ENCODE peak calls at places on chromosome 15, in seven cellular contexts. P is AG10803, N is LNCaP clone FGC, O is GM10248, B is osteoblast, Y is neural progenitor cell, R is mesothelial cell of epicardium. C is an unnamed sample.

GRCh38 chr15:45150481-45150880 is 20.7 kb downstream of the DUOX1 start:
- DNase-seq in P (no peak), N (no peak), O (no peak), B (peak; percentile 83), Y (no peak), R (no peak), C (no peak)

GRCh38 chr15:51093865-51094605 is 671 bp downstream of the TNFAIP8L3 start:
- DNase-seq in P (peak; percentile 32), N (no peak), O (peak; percentile 57), B (peak; percentile 95), Y (peak; percentile 50), R (no peak), C (peak; percentile 36)

GRCh38 chr15:33430564-33430963 is 119.8 kb downstream of the RYR3 start:
- DNase-seq in P (no peak), N (no peak), O (no peak), B (no peak), Y (no peak), R (no peak), C (no peak)

GRCh38 chr15:57758556-57758955 is 52.0 kb downstream of the POLR2M start:
- DNase-seq in P (peak; percentile 63), N (no peak), O (no peak), B (no peak), Y (no peak), R (no peak), C (no peak)

GRCh38 chr15:53837263-53837662 is 77.8 kb upstream of the WDR72 start:
- DNase-seq in P (no peak), N (peak; percentile 86), O (no peak), B (no peak), Y (no peak), R (peak; percentile 42), C (no peak)

GRCh38 chr15:67114846-67115521 is 49.6 kb downstream of the SMAD3 start:
- DNase-seq in P (peak; percentile 67), N (no peak), O (no peak), B (no peak), Y (no peak), R (no peak), C (no peak)

GRCh38 chr15:70799667-70800450 is 36.5 kb upstream of the UACA start:
- DNase-seq in P (peak; percentile 98), N (no peak), O (no peak), B (peak; percentile 90), Y (no peak), R (no peak), C (peak; percentile 25)

GRCh38 chr15:49742381-49742780 is 121.5 kb downstream of the DTWD1 start:
- DNase-seq in P (no peak), N (no peak), O (no peak), B (no peak), Y (no peak), R (no peak), C (no peak)

GRCh38 chr15:31353931-31354330 is 27.3 kb downstream of the KLF13 start:
- DNase-seq in P (peak; percentile 53), N (peak; percentile 50), O (no peak), B (peak; percentile 86), Y (no peak), R (no peak), C (no peak)

GRCh38 chr15:79673416-79674123 is 223.2 kb downstream of the MTHFS start:
- DNase-seq in P (peak; percentile 68), N (no peak), O (peak; percentile 64), B (peak; percentile 76), Y (peak; percentile 40), R (no peak), C (peak; percentile 51)

GRCh38 chr15:100968043-100968966 is 49.1 kb downstream of the LRRK1 start:
- DNase-seq in P (peak; percentile 66), N (peak; percentile 6), O (no peak), B (no peak), Y (no peak), R (no peak), C (no peak)

GRCh38 chr15:55628369-55628730 is 40.2 kb upstream of the PYGO1 start:
- DNase-seq in P (peak; percentile 17), N (no peak), O (no peak), B (no peak), Y (no peak), R (no peak), C (no peak)

GRCh38 chr15:42392309-42393024 is 33.2 kb downstream of the CAPN3 start:
- DNase-seq in P (no peak), N (no peak), O (no peak), B (no peak), Y (no peak), R (no peak), C (no peak)

GRCh38 chr15:39172380-39173281 is 408.2 kb upstream of the THBS1 start:
- DNase-seq in P (peak; percentile 76), N (no peak), O (no peak), B (peak; percentile 58), Y (peak; percentile 12), R (no peak), C (no peak)
- TF ChIP-seq CTCF in P (no peak), N (no peak), O (no peak), B (no peak), Y (no peak), R (no peak), C (no peak)

GRCh38 chr15:36942248-36942827 is 158.0 kb downstream of the MEIS2 start:
- DNase-seq in P (no peak), N (no peak), O (no peak), B (no peak), Y (no peak), R (no peak), C (no peak)
- TF ChIP-seq CTCF in P (no peak), N (no peak), O (no peak), B (no peak), Y (peak; percentile 18), R (no peak), C (no peak)

GRCh38 chr15:40038654-40039543 is at the start of gene SRP14:
- DNase-seq in P (peak; percentile 91), N (peak; percentile 78), O (peak; percentile 94), B (peak; percentile 96), Y (peak; percentile 97), R (peak; percentile 90), C (peak; percentile 95)
- TF ChIP-seq CTCF in P (no peak), N (no peak), O (no peak), B (no peak), Y (peak; percentile 18), R (peak; percentile 44), C (no peak)

GRCh38 chr15:92954578-92954977 is 54.5 kb downstream of the CHD2 start:
- DNase-seq in P (no peak), N (no peak), O (no peak), B (no peak), Y (peak; percentile 30), R (no peak), C (no peak)
- TF ChIP-seq CTCF in P (peak; percentile 22), N (peak; percentile 25), O (peak; percentile 4), B (peak; percentile 38), Y (peak; percentile 57), R (no peak), C (no peak)

GRCh38 chr15:63243101-63243500 is 34.3 kb upstream of the APH1B start:
- DNase-seq in P (peak; percentile 91), N (no peak), O (no peak), B (no peak), Y (no peak), R (no peak), C (no peak)
- TF ChIP-seq CTCF in P (peak; percentile 36), N (no peak), O (no peak), B (no peak), Y (no peak), R (no peak), C (no peak)

DNA sequence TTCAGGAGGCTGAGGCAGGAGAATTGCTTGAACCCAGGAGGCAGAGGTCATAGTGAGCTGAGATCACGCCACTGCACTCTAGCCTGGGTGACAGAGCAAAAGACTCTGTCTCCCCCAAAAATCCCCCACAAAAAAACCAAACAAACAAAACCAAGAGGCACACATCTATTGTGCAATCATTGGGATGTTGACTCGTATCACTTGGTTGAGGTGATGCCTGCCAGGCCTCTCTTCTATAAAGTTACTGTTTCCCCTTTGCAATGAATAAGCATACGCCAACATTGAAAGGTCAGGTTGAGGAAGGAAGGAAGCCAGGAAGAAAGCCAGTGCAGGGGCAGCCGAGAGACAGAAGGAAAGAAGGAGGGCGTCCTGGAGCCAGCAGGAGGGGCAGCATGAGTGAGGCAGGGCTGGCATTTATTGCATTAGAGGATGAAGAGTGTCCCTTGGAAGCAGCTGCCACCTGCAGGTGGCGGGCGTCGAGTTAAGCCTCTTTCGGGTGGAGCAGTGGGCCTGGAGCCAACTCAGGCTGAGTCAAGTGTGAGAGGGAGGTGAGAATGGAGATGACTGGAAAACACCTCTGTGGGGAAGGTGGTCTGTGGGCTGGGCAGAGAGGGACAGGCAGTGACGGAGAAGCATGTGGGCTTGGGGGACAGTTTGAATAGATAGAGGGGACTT is 8.3 kb upstream of the CSPG4 start:
- DNase-seq in P (no peak), N (no peak), O (no peak), B (peak; percentile 53), Y (peak; percentile 74), R (no peak), C (peak; percentile 83)
- TF ChIP-seq CTCF in P (no peak), N (peak; percentile 10), O (peak; percentile 48), B (peak; percentile 17), Y (peak; percentile 53), R (no peak), C (peak; percentile 68)

GRCh38 chr15:63826513-63826912 is 7.2 kb downstream of the HERC1 start:
- DNase-seq in P (peak; percentile 47), N (no peak), O (no peak), B (no peak), Y (no peak), R (no peak), C (no peak)
- TF ChIP-seq CTCF in P (peak; percentile 47), N (no peak), O (peak; percentile 31), B (no peak), Y (no peak), R (no peak), C (no peak)

DNA sequence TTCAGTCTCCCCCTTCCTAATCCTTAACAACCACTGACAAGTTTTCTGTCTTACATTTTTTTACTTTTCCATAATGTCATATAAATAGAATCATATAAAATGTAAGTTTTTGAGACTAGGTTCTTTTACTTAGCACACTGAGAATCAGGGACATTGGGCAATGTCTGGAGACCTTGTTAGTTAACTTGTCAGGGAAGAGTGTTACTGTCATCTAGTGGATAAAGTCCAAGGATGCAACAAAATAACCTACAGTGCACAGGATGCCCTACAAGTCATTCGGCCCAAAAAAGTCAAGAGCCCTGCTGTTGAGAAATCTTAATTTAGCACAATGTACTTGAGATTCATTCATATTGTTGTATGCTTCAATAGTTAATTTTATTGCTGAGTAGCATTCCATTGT is 95.6 kb upstream of the MCTP2 start:
- DNase-seq in P (peak; percentile 3), N (no peak), O (no peak), B (no peak), Y (peak; percentile 46), R (no peak), C (no peak)
- TF ChIP-seq CTCF in P (peak; percentile 11), N (peak; percentile 25), O (no peak), B (no peak), Y (peak; percentile 51), R (no peak), C (peak; percentile 47)

C was measured in RWPE1.